ENCODE peak calls at places on chromosomes 7 and 10, in four cellular contexts. One of them, this sample, is unnamed.

GRCh38 chr10:84108797-84109196 is 30.5 kb upstream of the GHITM start:
- DNase-seq in thyroid gland: no peak
- DNase-seq in breast epithelium: no peak
- DNase-seq in GM12865: no peak
- DNase-seq in this sample: no peak

GRCh38 chr7:96953676-96954513 is 51.5 kb upstream of the DLX6 start:
- DNase-seq in thyroid gland: no peak
- DNase-seq in breast epithelium: no peak
- DNase-seq in GM12865: no peak
- DNase-seq in this sample: no peak

GRCh38 chr10:100874702-100875483 is 37.9 kb upstream of the SLF2 start:
- DNase-seq in thyroid gland: no peak
- DNase-seq in breast epithelium: peak
- DNase-seq in GM12865: no peak
- DNase-seq in this sample: no peak

GRCh38 chr7:130040576-130040975 is 10.6 kb downstream of the ZC3HC1 start:
- DNase-seq in thyroid gland: no peak
- DNase-seq in breast epithelium: no peak
- DNase-seq in GM12865: no peak
- DNase-seq in this sample: no peak

GRCh38 chr10:132322621-132323048 is 9.4 kb upstream of the LRRC27 start:
- DNase-seq in thyroid gland: no peak
- DNase-seq in breast epithelium: no peak
- DNase-seq in GM12865: peak
- DNase-seq in this sample: no peak

GRCh38 chr7:82434275-82435022 is 9.1 kb downstream of the CACNA2D1 start:
- DNase-seq in thyroid gland: no peak
- DNase-seq in breast epithelium: no peak
- DNase-seq in GM12865: no peak
- DNase-seq in this sample: no peak

GRCh38 chr7:69527706-69528105 is 70.6 kb upstream of the AUTS2 start:
- DNase-seq in thyroid gland: no peak
- DNase-seq in breast epithelium: no peak
- DNase-seq in GM12865: no peak
- DNase-seq in this sample: no peak

GRCh38 chr10:119030421-119031250 is 1.1 kb downstream of the NANOS1 start:
- DNase-seq in thyroid gland: peak
- DNase-seq in breast epithelium: no peak
- DNase-seq in GM12865: peak
- DNase-seq in this sample: no peak

GRCh38 chr10:64408386-64409178 is 887.4 kb downstream of the REEP3 start:
- DNase-seq in thyroid gland: no peak
- DNase-seq in breast epithelium: no peak
- DNase-seq in GM12865: no peak
- DNase-seq in this sample: no peak

GRCh38 chr10:131099028-131099427 is 212.5 kb downstream of the TCERG1L start:
- DNase-seq in thyroid gland: no peak
- DNase-seq in breast epithelium: peak
- DNase-seq in GM12865: no peak
- DNase-seq in this sample: no peak

GRCh38 chr10:98295401-98295811 is 27.4 kb upstream of the LOXL4 start:
- DNase-seq in thyroid gland: no peak
- DNase-seq in breast epithelium: no peak
- DNase-seq in GM12865: peak
- DNase-seq in this sample: no peak

GRCh38 chr10:30185916-30186315 is 126.5 kb upstream of the JCAD start:
- DNase-seq in thyroid gland: no peak
- DNase-seq in breast epithelium: no peak
- DNase-seq in GM12865: no peak
- DNase-seq in this sample: no peak

GRCh38 chr10:86203162-86203905 is 163.3 kb downstream of the GRID1 start:
- DNase-seq in thyroid gland: peak
- DNase-seq in breast epithelium: no peak
- DNase-seq in GM12865: peak
- DNase-seq in this sample: peak

GRCh38 chr7:75732764-75733630 is 5.7 kb downstream of the HIP1 start:
- DNase-seq in thyroid gland: no peak
- DNase-seq in breast epithelium: no peak
- DNase-seq in GM12865: no peak
- DNase-seq in this sample: no peak

GRCh38 chr10:22992621-22993020 is 64.8 kb downstream of the ARMC3 start:
- DNase-seq in thyroid gland: no peak
- DNase-seq in breast epithelium: no peak
- DNase-seq in GM12865: no peak
- DNase-seq in this sample: no peak

GRCh38 chr7:102008535-102009262 is 191.3 kb downstream of the CUX1 start:
- DNase-seq in thyroid gland: peak
- DNase-seq in breast epithelium: no peak
- DNase-seq in GM12865: no peak
- DNase-seq in this sample: no peak

GRCh38 chr10:49298666-49298989 is 342 bp upstream of the C10orf71 start:
- DNase-seq in thyroid gland: no peak
- DNase-seq in breast epithelium: no peak
- DNase-seq in GM12865: no peak
- DNase-seq in this sample: no peak

GRCh38 chr7:67466109-67466508 is 469.5 kb downstream of the TYW1 start:
- DNase-seq in thyroid gland: no peak
- DNase-seq in breast epithelium: no peak
- DNase-seq in GM12865: no peak
- DNase-seq in this sample: no peak

GRCh38 chr7:32164341-32164996 is 94.3 kb upstream of the PDE1C start:
- DNase-seq in thyroid gland: no peak
- DNase-seq in breast epithelium: no peak
- DNase-seq in GM12865: peak
- DNase-seq in this sample: no peak

GRCh38 chr10:69728335-69728861 is 73.3 kb upstream of the COL13A1 start:
- DNase-seq in thyroid gland: no peak
- DNase-seq in breast epithelium: no peak
- DNase-seq in GM12865: no peak
- DNase-seq in this sample: no peak

DNA sequence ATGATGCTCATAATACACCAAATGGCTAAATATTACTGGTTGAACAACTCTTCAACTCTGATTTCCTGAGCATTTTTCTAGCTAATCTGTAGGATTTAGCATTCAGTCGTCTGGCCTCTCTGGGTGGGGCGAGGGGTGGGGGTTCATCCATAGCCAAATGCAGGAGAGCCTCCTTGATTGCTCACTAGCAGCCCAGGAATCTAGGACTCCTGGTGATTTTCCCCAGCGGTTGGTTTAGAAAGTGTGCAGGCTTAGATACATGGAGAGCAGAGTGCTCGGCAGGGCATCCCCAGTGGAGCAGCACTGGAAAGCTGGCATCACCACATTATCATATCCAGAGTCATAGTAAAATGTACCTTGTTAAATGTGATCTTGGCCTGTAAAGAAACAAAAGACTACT is 136.1 kb downstream of the DYNC1I1 start:
- DNase-seq in thyroid gland: no peak
- DNase-seq in breast epithelium: no peak
- DNase-seq in GM12865: no peak
- DNase-seq in this sample: no peak
- TF ChIP-seq CTCF in thyroid gland: no peak
- TF ChIP-seq CTCF in breast epithelium: no peak
- TF ChIP-seq CTCF in GM12865: no peak
- TF ChIP-seq CTCF in this sample: no peak

GRCh38 chr10:122208616-122209430 is 62.3 kb upstream of the BTBD16 start:
- DNase-seq in thyroid gland: no peak
- DNase-seq in breast epithelium: no peak
- DNase-seq in GM12865: no peak
- DNase-seq in this sample: no peak

GRCh38 chr10:122210481-122211265 is 60.4 kb upstream of the BTBD16 start:
- DNase-seq in thyroid gland: no peak
- DNase-seq in breast epithelium: no peak
- DNase-seq in GM12865: no peak
- DNase-seq in this sample: no peak

GRCh38 chr10:122216047-122216446 is 55.0 kb upstream of the BTBD16 start:
- DNase-seq in thyroid gland: no peak
- DNase-seq in breast epithelium: no peak
- DNase-seq in GM12865: no peak
- DNase-seq in this sample: no peak

GRCh38 chr10:122219340-122219739 is 51.8 kb upstream of the BTBD16 start:
- DNase-seq in thyroid gland: no peak
- DNase-seq in breast epithelium: no peak
- DNase-seq in GM12865: no peak
- DNase-seq in this sample: no peak

GRCh38 chr10:122213766-122214165 is 57.3 kb upstream of the BTBD16 start:
- DNase-seq in thyroid gland: no peak
- DNase-seq in breast epithelium: no peak
- DNase-seq in GM12865: no peak
- DNase-seq in this sample: no peak
- TF ChIP-seq CTCF in thyroid gland: no peak
- TF ChIP-seq CTCF in breast epithelium: no peak
- TF ChIP-seq CTCF in GM12865: no peak
- TF ChIP-seq CTCF in this sample: no peak

GRCh38 chr7:45662540-45663166 is 88.5 kb downstream of the ADCY1 start:
- DNase-seq in thyroid gland: no peak
- DNase-seq in breast epithelium: peak
- DNase-seq in GM12865: no peak
- DNase-seq in this sample: no peak

GRCh38 chr7:45662018-45662417 is 87.8 kb downstream of the ADCY1 start:
- DNase-seq in thyroid gland: no peak
- DNase-seq in breast epithelium: peak
- DNase-seq in GM12865: no peak
- DNase-seq in this sample: no peak

GRCh38 chr7:45665172-45665571 is 91.0 kb downstream of the ADCY1 start:
- DNase-seq in thyroid gland: no peak
- DNase-seq in breast epithelium: no peak
- DNase-seq in GM12865: no peak
- DNase-seq in this sample: no peak

GRCh38 chr7:45663965-45664623 is 89.9 kb downstream of the ADCY1 start:
- DNase-seq in thyroid gland: no peak
- DNase-seq in breast epithelium: peak
- DNase-seq in GM12865: no peak
- DNase-seq in this sample: no peak

GRCh38 chr7:45663167-45663921 is 89.2 kb downstream of the ADCY1 start:
- DNase-seq in thyroid gland: no peak
- DNase-seq in breast epithelium: peak
- DNase-seq in GM12865: no peak
- DNase-seq in this sample: no peak
- TF ChIP-seq CTCF in thyroid gland: peak
- TF ChIP-seq CTCF in breast epithelium: no peak
- TF ChIP-seq CTCF in GM12865: peak
- TF ChIP-seq CTCF in this sample: no peak

GRCh38 chr7:148296994-148297644 is 293.4 kb upstream of the C7orf33 start:
- DNase-seq in thyroid gland: no peak
- DNase-seq in breast epithelium: no peak
- DNase-seq in GM12865: no peak
- DNase-seq in this sample: no peak
- TF ChIP-seq CTCF in thyroid gland: no peak
- TF ChIP-seq CTCF in breast epithelium: no peak
- TF ChIP-seq CTCF in GM12865: no peak
- TF ChIP-seq CTCF in this sample: peak

GRCh38 chr7:11746591-11746990 is 85.4 kb downstream of the THSD7A start:
- DNase-seq in thyroid gland: no peak
- DNase-seq in breast epithelium: no peak
- DNase-seq in GM12865: no peak
- DNase-seq in this sample: no peak

GRCh38 chr7:11749629-11750028 is 82.4 kb downstream of the THSD7A start:
- DNase-seq in thyroid gland: no peak
- DNase-seq in breast epithelium: no peak
- DNase-seq in GM12865: no peak
- DNase-seq in this sample: no peak

GRCh38 chr7:11747715-11748485 is 84.1 kb downstream of the THSD7A start:
- DNase-seq in thyroid gland: no peak
- DNase-seq in breast epithelium: no peak
- DNase-seq in GM12865: no peak
- DNase-seq in this sample: no peak

GRCh38 chr7:11750191-11750590 is 81.8 kb downstream of the THSD7A start:
- DNase-seq in thyroid gland: no peak
- DNase-seq in breast epithelium: no peak
- DNase-seq in GM12865: no peak
- DNase-seq in this sample: no peak

GRCh38 chr7:11748884-11749283 is 83.1 kb downstream of the THSD7A start:
- DNase-seq in thyroid gland: no peak
- DNase-seq in breast epithelium: no peak
- DNase-seq in GM12865: peak
- DNase-seq in this sample: no peak
- TF ChIP-seq CTCF in thyroid gland: no peak
- TF ChIP-seq CTCF in breast epithelium: no peak
- TF ChIP-seq CTCF in GM12865: peak
- TF ChIP-seq CTCF in this sample: no peak

GRCh38 chr10:51095444-51095843 is 21.2 kb downstream of the PRKG1 start:
- DNase-seq in thyroid gland: peak
- DNase-seq in breast epithelium: no peak
- DNase-seq in GM12865: no peak
- DNase-seq in this sample: no peak
- TF ChIP-seq CTCF in thyroid gland: no peak
- TF ChIP-seq CTCF in breast epithelium: no peak
- TF ChIP-seq CTCF in GM12865: no peak
- TF ChIP-seq CTCF in this sample: no peak

This sample was measured in mesothelial cell of epicardium.